ENCODE peak calls at places on chromosomes 3 and 15, in nine cellular contexts. One of them, this sample, is unnamed.

GRCh38 chr15:62993066-62993465 is 49.5 kb upstream of the TPM1 start:
- DNase-seq in sigmoid colon: no peak
- DNase-seq in transverse colon: no peak
- DNase-seq in tibial nerve: no peak
- DNase-seq in H1: no peak
- DNase-seq in stomach: no peak
- DNase-seq in ovary: no peak
- DNase-seq in GM12878: no peak
- DNase-seq in HepG2: no peak
- DNase-seq in this sample: no peak

GRCh38 chr3:65576942-65577341 is 461.8 kb downstream of the MAGI1 start:
- DNase-seq in sigmoid colon: no peak
- DNase-seq in transverse colon: no peak
- DNase-seq in tibial nerve: no peak
- DNase-seq in H1: no peak
- DNase-seq in stomach: no peak
- DNase-seq in ovary: no peak
- DNase-seq in GM12878: no peak
- DNase-seq in HepG2: no peak
- DNase-seq in this sample: no peak

GRCh38 chr15:100056411-100057072 is 285.2 kb downstream of the ADAMTS17 start:
- DNase-seq in sigmoid colon: no peak
- DNase-seq in transverse colon: no peak
- DNase-seq in tibial nerve: no peak
- DNase-seq in H1: no peak
- DNase-seq in stomach: no peak
- DNase-seq in ovary: no peak
- DNase-seq in GM12878: no peak
- DNase-seq in HepG2: no peak
- DNase-seq in this sample: peak; percentile 24

GRCh38 chr3:129824926-129825541 is 68.5 kb downstream of the TMCC1 start:
- DNase-seq in sigmoid colon: no peak
- DNase-seq in transverse colon: peak; percentile 31
- DNase-seq in tibial nerve: no peak
- DNase-seq in H1: peak; percentile 61
- DNase-seq in stomach: no peak
- DNase-seq in ovary: peak; percentile 33
- DNase-seq in GM12878: peak; percentile 20
- DNase-seq in HepG2: peak; percentile 62
- DNase-seq in this sample: no peak

GRCh38 chr3:69568926-69569325 is 170.3 kb upstream of the MITF start:
- DNase-seq in sigmoid colon: no peak
- DNase-seq in transverse colon: no peak
- DNase-seq in tibial nerve: no peak
- DNase-seq in H1: no peak
- DNase-seq in stomach: no peak
- DNase-seq in ovary: no peak
- DNase-seq in GM12878: no peak
- DNase-seq in HepG2: no peak
- DNase-seq in this sample: no peak

GRCh38 chr15:60326824-60327654 is 70.7 kb downstream of the ANXA2 start:
- DNase-seq in sigmoid colon: no peak
- DNase-seq in transverse colon: no peak
- DNase-seq in tibial nerve: no peak
- DNase-seq in H1: no peak
- DNase-seq in stomach: no peak
- DNase-seq in ovary: no peak
- DNase-seq in GM12878: no peak
- DNase-seq in HepG2: peak; percentile 50
- DNase-seq in this sample: no peak

GRCh38 chr3:78785004-78785403 is 982.8 kb downstream of the ROBO1 start:
- DNase-seq in sigmoid colon: no peak
- DNase-seq in transverse colon: no peak
- DNase-seq in tibial nerve: no peak
- DNase-seq in H1: no peak
- DNase-seq in stomach: no peak
- DNase-seq in ovary: no peak
- DNase-seq in GM12878: no peak
- DNase-seq in HepG2: no peak
- DNase-seq in this sample: no peak

GRCh38 chr3:143203848-143204247 is 84.3 kb downstream of the CHST2 start:
- DNase-seq in sigmoid colon: no peak
- DNase-seq in transverse colon: no peak
- DNase-seq in tibial nerve: no peak
- DNase-seq in H1: no peak
- DNase-seq in stomach: no peak
- DNase-seq in ovary: no peak
- DNase-seq in GM12878: no peak
- DNase-seq in HepG2: no peak
- DNase-seq in this sample: no peak

GRCh38 chr3:13582366-13583250 is 33.7 kb downstream of the FBLN2 start:
- DNase-seq in sigmoid colon: peak; percentile 61
- DNase-seq in transverse colon: no peak
- DNase-seq in tibial nerve: no peak
- DNase-seq in H1: no peak
- DNase-seq in stomach: no peak
- DNase-seq in ovary: no peak
- DNase-seq in GM12878: no peak
- DNase-seq in HepG2: no peak
- DNase-seq in this sample: no peak

GRCh38 chr15:60889006-60889405 is 340.1 kb downstream of the RORA start:
- DNase-seq in sigmoid colon: no peak
- DNase-seq in transverse colon: no peak
- DNase-seq in tibial nerve: no peak
- DNase-seq in H1: no peak
- DNase-seq in stomach: no peak
- DNase-seq in ovary: no peak
- DNase-seq in GM12878: no peak
- DNase-seq in HepG2: no peak
- DNase-seq in this sample: peak; percentile 47

GRCh38 chr15:83809345-83809744 is 155.4 kb downstream of the ADAMTSL3 start:
- DNase-seq in sigmoid colon: no peak
- DNase-seq in transverse colon: no peak
- DNase-seq in tibial nerve: no peak
- DNase-seq in H1: no peak
- DNase-seq in stomach: no peak
- DNase-seq in ovary: no peak
- DNase-seq in GM12878: no peak
- DNase-seq in HepG2: no peak
- DNase-seq in this sample: no peak

GRCh38 chr15:99435761-99436346 is 129.9 kb upstream of the MEF2A start:
- DNase-seq in sigmoid colon: peak; percentile 56
- DNase-seq in transverse colon: peak; percentile 23
- DNase-seq in tibial nerve: peak; percentile 7
- DNase-seq in H1: no peak
- DNase-seq in stomach: peak; percentile 19
- DNase-seq in ovary: no peak
- DNase-seq in GM12878: no peak
- DNase-seq in HepG2: no peak
- DNase-seq in this sample: peak; percentile 12

DNA sequence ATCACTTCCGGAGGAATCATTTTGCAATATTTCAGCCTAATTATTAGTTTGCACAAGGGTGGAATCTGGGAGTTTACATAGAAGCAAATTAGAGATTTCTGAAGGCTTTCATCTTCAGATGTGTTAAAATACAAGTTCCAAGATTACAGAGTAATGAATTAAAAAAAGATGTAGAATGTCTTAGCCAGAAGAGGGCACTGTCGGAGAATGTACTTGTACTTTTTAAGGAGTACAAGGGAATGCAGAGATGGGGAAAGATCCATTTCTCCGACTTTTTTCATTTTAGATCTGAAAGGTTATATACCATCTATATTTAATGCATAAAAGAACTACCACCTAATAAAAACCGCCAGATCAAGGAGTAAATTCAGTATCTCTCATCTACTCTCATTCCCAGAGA is 43.1 kb upstream of the WDR5B start:
- DNase-seq in sigmoid colon: no peak
- DNase-seq in transverse colon: no peak
- DNase-seq in tibial nerve: no peak
- DNase-seq in H1: no peak
- DNase-seq in stomach: no peak
- DNase-seq in ovary: no peak
- DNase-seq in GM12878: no peak
- DNase-seq in HepG2: no peak
- DNase-seq in this sample: no peak
- H3K36me3 ChIP-seq in sigmoid colon: peaks cover 8% of the 10 kb centered on the region
- H3K36me3 ChIP-seq in transverse colon: no peaks in the 10 kb centered on the region
- H3K36me3 ChIP-seq in tibial nerve: peaks cover 72% of the 10 kb centered on the region
- H3K36me3 ChIP-seq in H1: peaks cover 6% of the 10 kb centered on the region
- H3K36me3 ChIP-seq in stomach: peaks cover 88% of the 10 kb centered on the region
- H3K36me3 ChIP-seq in ovary: no peaks in the 10 kb centered on the region
- H3K36me3 ChIP-seq in GM12878: no peaks in the 10 kb centered on the region
- H3K36me3 ChIP-seq in HepG2: peaks cover 54% of the 10 kb centered on the region
- H3K36me3 ChIP-seq in this sample: peaks cover 83% of the 10 kb centered on the region

DNA sequence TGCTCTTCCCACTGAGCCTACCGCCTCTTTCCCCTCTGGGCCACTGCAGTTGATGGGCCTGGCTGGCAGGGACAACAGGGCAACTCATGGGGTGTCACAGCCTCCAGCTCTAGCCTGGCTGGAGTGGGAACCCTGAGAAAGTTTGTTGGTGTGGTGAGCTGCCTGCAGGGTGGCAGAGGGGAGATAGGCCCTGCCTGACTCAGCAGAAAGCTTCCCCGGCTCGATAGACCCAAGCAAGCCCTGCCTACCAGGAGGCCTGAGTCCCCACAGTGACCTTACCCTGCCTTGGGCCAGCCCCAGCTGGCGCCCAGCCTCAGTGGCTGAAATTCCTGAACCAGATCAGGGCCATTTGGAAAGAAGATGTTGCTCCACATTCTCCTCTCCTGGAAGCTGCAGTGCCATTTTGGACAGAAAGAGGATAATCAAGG is 29.4 kb downstream of the ABTB1 start:
- DNase-seq in sigmoid colon: peak; percentile 55
- DNase-seq in transverse colon: no peak
- DNase-seq in tibial nerve: no peak
- DNase-seq in H1: no peak
- DNase-seq in stomach: no peak
- DNase-seq in ovary: no peak
- DNase-seq in GM12878: no peak
- DNase-seq in HepG2: no peak
- DNase-seq in this sample: no peak
- TF ChIP-seq EP300 in sigmoid colon: no peak
- TF ChIP-seq EP300 in transverse colon: no peak
- TF ChIP-seq EP300 in tibial nerve: no peak
- TF ChIP-seq EP300 in H1: no peak
- TF ChIP-seq EP300 in stomach: no peak
- TF ChIP-seq EP300 in ovary: no peak
- TF ChIP-seq EP300 in GM12878: no peak
- TF ChIP-seq EP300 in HepG2: no peak
- TF ChIP-seq EP300 in this sample: no peak

GRCh38 chr3:151430821-151431484 is 29.9 kb downstream of the IGSF10 start:
- DNase-seq in sigmoid colon: no peak
- DNase-seq in transverse colon: no peak
- DNase-seq in tibial nerve: no peak
- DNase-seq in H1: no peak
- DNase-seq in stomach: no peak
- DNase-seq in ovary: no peak
- DNase-seq in GM12878: no peak
- DNase-seq in HepG2: no peak
- DNase-seq in this sample: no peak

GRCh38 chr3:151431940-151432339 is 28.9 kb downstream of the IGSF10 start:
- DNase-seq in sigmoid colon: no peak
- DNase-seq in transverse colon: no peak
- DNase-seq in tibial nerve: no peak
- DNase-seq in H1: no peak
- DNase-seq in stomach: no peak
- DNase-seq in ovary: no peak
- DNase-seq in GM12878: no peak
- DNase-seq in HepG2: no peak
- DNase-seq in this sample: no peak

GRCh38 chr3:151426337-151426648 is 34.6 kb downstream of the IGSF10 start:
- DNase-seq in sigmoid colon: no peak
- DNase-seq in transverse colon: no peak
- DNase-seq in tibial nerve: no peak
- DNase-seq in H1: no peak
- DNase-seq in stomach: no peak
- DNase-seq in ovary: no peak
- DNase-seq in GM12878: peak; percentile 9
- DNase-seq in HepG2: no peak
- DNase-seq in this sample: no peak

GRCh38 chr3:151425640-151426336 is 35.1 kb downstream of the IGSF10 start:
- DNase-seq in sigmoid colon: no peak
- DNase-seq in transverse colon: no peak
- DNase-seq in tibial nerve: no peak
- DNase-seq in H1: no peak
- DNase-seq in stomach: no peak
- DNase-seq in ovary: no peak
- DNase-seq in GM12878: no peak
- DNase-seq in HepG2: no peak
- DNase-seq in this sample: no peak

GRCh38 chr3:151428386-151428785 is 32.5 kb downstream of the IGSF10 start:
- DNase-seq in sigmoid colon: no peak
- DNase-seq in transverse colon: no peak
- DNase-seq in tibial nerve: no peak
- DNase-seq in H1: no peak
- DNase-seq in stomach: no peak
- DNase-seq in ovary: no peak
- DNase-seq in GM12878: no peak
- DNase-seq in HepG2: no peak
- DNase-seq in this sample: no peak
- H3K4me3 ChIP-seq in sigmoid colon: no peak overlapping the region
- H3K4me3 ChIP-seq in transverse colon: no peak overlapping the region
- H3K4me3 ChIP-seq in tibial nerve: no peak overlapping the region
- H3K4me3 ChIP-seq in H1: no peak overlapping the region
- H3K4me3 ChIP-seq in stomach: no peak overlapping the region
- H3K4me3 ChIP-seq in ovary: no peak overlapping the region
- H3K4me3 ChIP-seq in GM12878: no peak overlapping the region
- H3K4me3 ChIP-seq in HepG2: no peak overlapping the region
- H3K4me3 ChIP-seq in this sample: no peak overlapping the region

GRCh38 chr3:134474956-134475355 is 10.8 kb downstream of the ANAPC13 start:
- DNase-seq in sigmoid colon: no peak
- DNase-seq in transverse colon: no peak
- DNase-seq in tibial nerve: no peak
- DNase-seq in H1: no peak
- DNase-seq in stomach: no peak
- DNase-seq in ovary: no peak
- DNase-seq in GM12878: no peak
- DNase-seq in HepG2: no peak
- DNase-seq in this sample: no peak

GRCh38 chr3:134477938-134478337 is 7.8 kb downstream of the ANAPC13 start:
- DNase-seq in sigmoid colon: no peak
- DNase-seq in transverse colon: no peak
- DNase-seq in tibial nerve: no peak
- DNase-seq in H1: no peak
- DNase-seq in stomach: no peak
- DNase-seq in ovary: no peak
- DNase-seq in GM12878: no peak
- DNase-seq in HepG2: no peak
- DNase-seq in this sample: no peak

GRCh38 chr3:134476306-134476705 is 9.5 kb downstream of the ANAPC13 start:
- DNase-seq in sigmoid colon: no peak
- DNase-seq in transverse colon: no peak
- DNase-seq in tibial nerve: no peak
- DNase-seq in H1: no peak
- DNase-seq in stomach: no peak
- DNase-seq in ovary: no peak
- DNase-seq in GM12878: no peak
- DNase-seq in HepG2: no peak
- DNase-seq in this sample: no peak

GRCh38 chr3:134473868-134474546 is 11.8 kb downstream of the ANAPC13 start:
- DNase-seq in sigmoid colon: peak; percentile 86
- DNase-seq in transverse colon: peak; percentile 77
- DNase-seq in tibial nerve: peak; percentile 76
- DNase-seq in H1: peak; percentile 88
- DNase-seq in stomach: peak; percentile 85
- DNase-seq in ovary: peak; percentile 87
- DNase-seq in GM12878: no peak
- DNase-seq in HepG2: peak; percentile 80
- DNase-seq in this sample: peak; percentile 63

GRCh38 chr3:134476977-134477376 is 8.8 kb downstream of the ANAPC13 start:
- DNase-seq in sigmoid colon: no peak
- DNase-seq in transverse colon: no peak
- DNase-seq in tibial nerve: no peak
- DNase-seq in H1: no peak
- DNase-seq in stomach: no peak
- DNase-seq in ovary: no peak
- DNase-seq in GM12878: no peak
- DNase-seq in HepG2: no peak
- DNase-seq in this sample: no peak
- H3K36me3 ChIP-seq in sigmoid colon: peaks cover 5% of the 10 kb centered on the region
- H3K36me3 ChIP-seq in transverse colon: no peaks in the 10 kb centered on the region
- H3K36me3 ChIP-seq in tibial nerve: peaks cover 62% of the 10 kb centered on the region
- H3K36me3 ChIP-seq in H1: peaks cover 22% of the 10 kb centered on the region
- H3K36me3 ChIP-seq in stomach: peaks cover 62% of the 10 kb centered on the region
- H3K36me3 ChIP-seq in ovary: no peaks in the 10 kb centered on the region
- H3K36me3 ChIP-seq in GM12878: peaks cover 6% of the 10 kb centered on the region
- H3K36me3 ChIP-seq in HepG2: peaks cover 48% of the 10 kb centered on the region
- H3K36me3 ChIP-seq in this sample: peaks cover 31% of the 10 kb centered on the region

This sample was measured in upper lobe of left lung.